ENCODE peak calls at places on chromosome 20, in seven cellular contexts. F is astrocyte, U is uterus, C is GM23248, T is pancreas, G is mesenchymal stem cell, X is A549. E is an unnamed sample.
A peak's percentile ranks its signal among the peaks of the same experiment; 100 is the strongest.

GRCh38 chr20:2470051-2470431 is 548 bp downstream of the SNRPB start:
- DNase-seq in F (peak; percentile 54), U (no peak), C (peak; percentile 76), T (peak; percentile 37), G (peak; percentile 75), X (peak; percentile 59), E (no peak)

GRCh38 chr20:57878803-57879424 is 169.1 kb upstream of the PMEPA1 start:
- DNase-seq in F (no peak), U (no peak), C (no peak), T (no peak), G (no peak), X (no peak), E (no peak)

GRCh38 chr20:36435799-36436541 is 105.3 kb upstream of the MYL9 start:
- DNase-seq in F (peak; percentile 11), U (peak; percentile 71), C (peak; percentile 72), T (peak; percentile 82), G (peak; percentile 54), X (peak; percentile 89), E (peak; percentile 57)

GRCh38 chr20:62983210-62983609 is 23.6 kb downstream of the BHLHE23 start:
- DNase-seq in F (no peak), U (no peak), C (no peak), T (no peak), G (no peak), X (no peak), E (no peak)

GRCh38 chr20:32168184-32168910 is 39.2 kb downstream of the PLAGL2 start:
- DNase-seq in F (peak; percentile 43), U (no peak), C (peak; percentile 13), T (no peak), G (peak; percentile 47), X (no peak), E (no peak)

GRCh38 chr20:60137657-60138245 is 179.5 kb downstream of the CDH26 start:
- DNase-seq in F (no peak), U (no peak), C (peak; percentile 48), T (no peak), G (no peak), X (peak; percentile 23), E (no peak)

GRCh38 chr20:9507544-9508239 is 6.7 kb upstream of the LAMP5 start:
- DNase-seq in F (no peak), U (no peak), C (no peak), T (no peak), G (no peak), X (no peak), E (peak; percentile 9)

GRCh38 chr20:44828640-44829039 is 18.3 kb upstream of the RIMS4 start:
- DNase-seq in F (no peak), U (no peak), C (no peak), T (no peak), G (no peak), X (no peak), E (no peak)

GRCh38 chr20:43003318-43003928 is 186.3 kb downstream of the PTPRT start:
- DNase-seq in F (no peak), U (no peak), C (no peak), T (no peak), G (no peak), X (no peak), E (no peak)

GRCh38 chr20:63498950-63499332 is at the start of gene EEF1A2:
- DNase-seq in F (no peak), U (no peak), C (peak; percentile 41), T (no peak), G (no peak), X (no peak), E (no peak)

GRCh38 chr20:62210496-62210855 is 9.6 kb downstream of the HRH3 start:
- DNase-seq in F (no peak), U (no peak), C (no peak), T (no peak), G (no peak), X (no peak), E (no peak)

DNA sequence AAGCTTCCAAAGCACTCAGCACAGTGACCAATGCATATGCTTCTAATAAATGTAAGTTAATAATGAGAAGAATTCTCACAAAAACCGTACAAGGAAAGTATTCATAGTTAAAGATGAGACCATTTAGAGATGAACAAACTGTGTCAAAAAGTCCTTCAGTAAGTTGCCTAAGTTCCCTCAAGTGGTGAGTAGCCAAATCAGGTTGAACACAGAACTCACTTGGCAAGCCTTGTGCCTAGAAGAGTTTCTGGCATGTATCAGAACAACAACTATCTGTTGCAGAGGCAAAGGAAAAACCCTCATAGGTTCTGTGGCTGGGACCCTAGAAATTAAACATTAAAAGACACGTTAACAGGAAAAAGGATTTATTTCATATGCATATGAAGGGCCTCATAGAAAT is 129.6 kb upstream of the DOK5 start:
- DNase-seq in F (peak; percentile 31), U (no peak), C (peak; percentile 76), T (no peak), G (no peak), X (no peak), E (no peak)
- H3K4me1 ChIP-seq in F (peaks cover 29% of the 10 kb centered on the region), U (no peaks in the 10 kb centered on the region), C (peaks cover 55% of the 10 kb centered on the region), T (no peaks in the 10 kb centered on the region), G (peaks cover 7% of the 10 kb centered on the region), X (peaks cover 49% of the 10 kb centered on the region), E (no peaks in the 10 kb centered on the region)

GRCh38 chr20:51696304-51697118 is 71.7 kb downstream of the ATP9A start:
- DNase-seq in F (peak; percentile 32), U (peak; percentile 39), C (peak; percentile 11), T (no peak), G (peak; percentile 50), X (no peak), E (peak; percentile 18)

GRCh38 chr20:51700809-51701285 is 67.3 kb downstream of the ATP9A start:
- DNase-seq in F (no peak), U (no peak), C (peak; percentile 66), T (no peak), G (peak; percentile 65), X (peak; percentile 74), E (peak; percentile 30)

GRCh38 chr20:51695574-51696303 is 72.5 kb downstream of the ATP9A start:
- DNase-seq in F (peak; percentile 81), U (no peak), C (peak; percentile 82), T (no peak), G (peak; percentile 94), X (peak; percentile 46), E (peak; percentile 1)

GRCh38 chr20:51698252-51698651 is 69.9 kb downstream of the ATP9A start:
- DNase-seq in F (no peak), U (no peak), C (no peak), T (no peak), G (no peak), X (no peak), E (no peak)

DNA sequence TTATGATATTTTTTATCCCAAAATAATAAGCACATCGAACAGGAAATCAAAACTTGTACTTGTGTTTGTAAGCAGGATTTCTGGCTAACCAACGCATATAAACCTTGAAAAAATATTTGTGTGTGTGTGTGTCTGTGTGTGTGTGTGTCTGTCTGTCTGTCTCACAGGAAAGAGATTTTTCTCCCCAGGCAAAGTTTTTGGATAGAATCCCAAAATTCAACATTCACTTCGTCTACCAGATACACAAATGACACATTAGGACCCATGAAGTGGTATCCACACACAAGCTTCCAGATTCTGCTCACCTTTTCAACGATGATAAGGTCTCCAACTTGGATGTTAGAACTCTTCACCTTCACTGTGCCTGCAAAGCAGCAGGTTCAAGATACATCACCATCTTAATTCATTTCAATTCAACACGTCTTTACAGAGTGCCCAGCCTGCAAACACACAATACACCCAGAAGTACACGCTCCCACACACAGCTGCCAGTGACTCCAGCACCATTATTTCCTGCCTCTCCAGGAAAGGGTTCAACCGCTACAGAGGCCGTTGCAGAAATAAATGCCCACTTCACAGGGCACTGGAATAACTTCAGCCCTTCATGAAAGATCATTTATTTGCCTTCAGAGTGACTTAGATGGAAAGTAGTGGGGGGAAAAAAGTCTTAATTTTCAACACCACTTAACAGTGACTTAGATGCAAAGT is 70.9 kb downstream of the ATP9A start:
- DNase-seq in F (peak; percentile 25), U (no peak), C (no peak), T (no peak), G (peak; percentile 24), X (no peak), E (peak; percentile 12)
- H3K4me1 ChIP-seq in F (peaks cover 26% of the 10 kb centered on the region), U (no peaks in the 10 kb centered on the region), C (peaks cover 18% of the 10 kb centered on the region), T (no peaks in the 10 kb centered on the region), G (peaks cover 8% of the 10 kb centered on the region), X (peaks cover 40% of the 10 kb centered on the region), E (peaks cover 14% of the 10 kb centered on the region)

DNA sequence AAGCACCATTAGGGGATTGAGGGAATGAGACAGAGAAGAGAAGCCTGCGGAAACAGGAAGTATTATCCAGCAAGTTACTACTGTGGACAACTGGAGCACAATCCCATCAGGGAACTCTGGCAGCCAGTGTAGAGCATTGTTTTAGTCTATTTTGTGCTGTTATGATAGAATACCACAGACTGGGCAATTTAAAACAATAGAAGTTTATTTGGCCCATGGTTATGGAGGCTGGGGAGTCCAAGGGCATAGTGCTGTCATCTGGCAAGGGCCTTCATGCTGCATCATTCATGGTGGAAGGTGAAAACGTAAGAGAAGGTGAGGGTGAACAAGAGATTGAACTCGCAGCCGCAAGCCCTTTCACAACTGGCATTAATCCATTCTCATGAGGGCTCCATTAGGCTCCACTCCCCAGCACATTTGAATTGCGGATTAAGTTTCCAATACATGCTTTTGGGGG is 43.5 kb upstream of the SLC9A8 start:
- DNase-seq in F (no peak), U (no peak), C (no peak), T (no peak), G (no peak), X (no peak), E (no peak)
- H3K4me1 ChIP-seq in F (peaks cover 16% of the 10 kb centered on the region), U (no peaks in the 10 kb centered on the region), C (peaks cover 30% of the 10 kb centered on the region), T (no peaks in the 10 kb centered on the region), G (peaks cover 7% of the 10 kb centered on the region), X (peaks cover 84% of the 10 kb centered on the region), E (no peaks in the 10 kb centered on the region)

GRCh38 chr20:10661261-10661660 is 12.5 kb downstream of the JAG1 start:
- DNase-seq in F (no peak), U (no peak), C (no peak), T (no peak), G (no peak), X (no peak), E (no peak)

GRCh38 chr20:10660661-10661060 is 13.1 kb downstream of the JAG1 start:
- DNase-seq in F (no peak), U (no peak), C (peak; percentile 55), T (no peak), G (peak; percentile 35), X (no peak), E (no peak)

GRCh38 chr20:10662151-10662550 is 11.6 kb downstream of the JAG1 start:
- DNase-seq in F (no peak), U (no peak), C (no peak), T (no peak), G (no peak), X (no peak), E (peak; percentile 18)

GRCh38 chr20:10665027-10665561 is 8.7 kb downstream of the JAG1 start:
- DNase-seq in F (no peak), U (no peak), C (no peak), T (peak; percentile 29), G (no peak), X (no peak), E (peak; percentile 42)

DNA sequence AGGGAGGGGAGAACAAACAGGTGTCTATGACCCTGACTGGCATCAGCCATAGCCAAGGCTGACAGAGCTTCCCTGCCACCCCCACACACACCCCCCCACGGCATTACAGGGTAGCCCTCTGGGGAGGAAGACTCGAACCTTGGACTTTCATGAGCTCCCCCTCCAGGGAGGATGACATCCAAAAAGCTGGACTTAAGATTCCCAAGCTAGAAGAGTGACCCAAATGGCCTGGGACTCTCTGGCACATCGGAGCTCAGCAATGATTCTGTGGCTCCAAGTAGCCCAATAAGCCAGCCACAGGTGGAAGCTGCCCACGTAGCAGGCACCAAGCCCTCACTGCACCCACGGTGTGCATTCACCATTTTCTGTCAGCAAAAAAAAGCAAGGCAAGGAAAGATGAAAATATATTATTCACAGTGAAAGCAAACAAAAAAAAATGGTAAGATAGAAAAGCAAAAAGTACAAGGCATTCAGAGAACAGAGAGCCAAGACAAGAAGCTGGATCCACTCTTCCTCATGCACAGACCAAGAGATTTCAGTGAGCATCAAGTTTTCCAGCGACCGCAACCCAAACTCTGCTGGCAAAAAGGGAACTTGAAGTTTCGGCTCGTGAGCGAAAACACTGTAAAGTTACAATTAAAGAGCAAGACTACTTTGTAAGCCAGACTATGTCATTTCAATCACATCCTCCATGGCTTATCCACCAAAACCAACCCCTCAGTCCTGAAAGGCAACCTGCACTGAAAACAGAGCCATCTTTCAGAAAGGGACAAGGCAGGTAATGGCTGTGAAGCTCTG is 10.9 kb downstream of the JAG1 start:
- DNase-seq in F (no peak), U (no peak), C (no peak), T (no peak), G (no peak), X (no peak), E (no peak)
- H3K4me1 ChIP-seq in F (peaks cover 41% of the 10 kb centered on the region), U (peaks cover 24% of the 10 kb centered on the region), C (no peaks in the 10 kb centered on the region), T (peaks cover 55% of the 10 kb centered on the region), G (peaks cover 31% of the 10 kb centered on the region), X (peaks cover 99% of the 10 kb centered on the region), E (peaks cover 53% of the 10 kb centered on the region)